ENCODE peak calls at places on chromosome 2, in five cellular contexts. One of them, this sample, is unnamed.

GRCh38 chr2:65067806-65068553 is 11.8 kb downstream of the CEP68 start:
- DNase-seq in HCT116: no peak
- DNase-seq in psoas muscle: no peak
- DNase-seq in substantia nigra: no peak
- DNase-seq in ovary: no peak
- DNase-seq in this sample: no peak

GRCh38 chr2:218028189-218028495 is 25.3 kb upstream of the TNS1 start:
- DNase-seq in HCT116: no peak
- DNase-seq in substantia nigra: no peak
- DNase-seq in psoas muscle: no peak
- DNase-seq in ovary: no peak
- DNase-seq in this sample: no peak

GRCh38 chr2:28956415-28956826 is 24.7 kb upstream of the TOGARAM2 start:
- DNase-seq in ovary: no peak
- DNase-seq in HCT116: peak; percentile 18
- DNase-seq in substantia nigra: no peak
- DNase-seq in psoas muscle: no peak
- DNase-seq in this sample: no peak

GRCh38 chr2:216633616-216634316 is 546 bp downstream of the IGFBP2 start:
- DNase-seq in ovary: peak; percentile 33
- DNase-seq in HCT116: no peak
- DNase-seq in substantia nigra: no peak
- DNase-seq in psoas muscle: peak; percentile 29
- DNase-seq in this sample: no peak

GRCh38 chr2:167939513-167940360 is 307.7 kb downstream of the STK39 start:
- DNase-seq in HCT116: no peak
- DNase-seq in ovary: no peak
- DNase-seq in substantia nigra: no peak
- DNase-seq in psoas muscle: no peak
- DNase-seq in this sample: no peak

GRCh38 chr2:28169492-28169891 is 223.2 kb upstream of the FOSL2 start:
- DNase-seq in HCT116: no peak
- DNase-seq in substantia nigra: no peak
- DNase-seq in ovary: no peak
- DNase-seq in psoas muscle: no peak
- DNase-seq in this sample: no peak

GRCh38 chr2:234494361-234495075 is 2.4 kb downstream of the ARL4C start:
- DNase-seq in ovary: no peak
- DNase-seq in substantia nigra: no peak
- DNase-seq in psoas muscle: no peak
- DNase-seq in HCT116: no peak
- DNase-seq in this sample: no peak

GRCh38 chr2:195124391-195125079 is 532.5 kb upstream of the SLC39A10 start:
- DNase-seq in ovary: no peak
- DNase-seq in psoas muscle: no peak
- DNase-seq in substantia nigra: no peak
- DNase-seq in HCT116: no peak
- DNase-seq in this sample: no peak

GRCh38 chr2:137964066-137964858 is at the start of gene HNMT:
- DNase-seq in psoas muscle: peak; percentile 19
- DNase-seq in substantia nigra: peak; percentile 8
- DNase-seq in HCT116: no peak
- DNase-seq in ovary: peak; percentile 37
- DNase-seq in this sample: no peak

GRCh38 chr2:240249423-240250149 is 109.1 kb upstream of the OTOS start:
- DNase-seq in psoas muscle: no peak
- DNase-seq in HCT116: no peak
- DNase-seq in ovary: peak; percentile 31
- DNase-seq in substantia nigra: no peak
- DNase-seq in this sample: no peak

GRCh38 chr2:44093970-44094369 is 74.7 kb upstream of the PPM1B start:
- DNase-seq in HCT116: no peak
- DNase-seq in substantia nigra: no peak
- DNase-seq in ovary: no peak
- DNase-seq in psoas muscle: no peak
- DNase-seq in this sample: no peak

GRCh38 chr2:51093016-51093415 is 61.1 kb upstream of the NRXN1 start:
- DNase-seq in substantia nigra: no peak
- DNase-seq in HCT116: no peak
- DNase-seq in psoas muscle: no peak
- DNase-seq in ovary: no peak
- DNase-seq in this sample: no peak

GRCh38 chr2:69517410-69517809 is 80.2 kb upstream of the NFU1 start:
- DNase-seq in ovary: no peak
- DNase-seq in psoas muscle: no peak
- DNase-seq in HCT116: no peak
- DNase-seq in substantia nigra: no peak
- DNase-seq in this sample: no peak

GRCh38 chr2:239589855-239590254 is 189.0 kb upstream of the HDAC4 start:
- DNase-seq in substantia nigra: no peak
- DNase-seq in ovary: no peak
- DNase-seq in psoas muscle: no peak
- DNase-seq in HCT116: no peak
- DNase-seq in this sample: no peak

GRCh38 chr2:120539937-120540718 is 194.2 kb downstream of the INHBB start:
- DNase-seq in HCT116: no peak
- DNase-seq in psoas muscle: peak; percentile 86
- DNase-seq in substantia nigra: no peak
- DNase-seq in ovary: no peak
- DNase-seq in this sample: peak; percentile 76

GRCh38 chr2:187390891-187391290 is 57.2 kb downstream of the CALCRL start:
- DNase-seq in ovary: no peak
- DNase-seq in psoas muscle: no peak
- DNase-seq in substantia nigra: no peak
- DNase-seq in HCT116: peak; percentile 15
- DNase-seq in this sample: peak; percentile 32

GRCh38 chr2:198127627-198128026 is 323.2 kb downstream of the PLCL1 start:
- DNase-seq in psoas muscle: peak; percentile 30
- DNase-seq in HCT116: peak; percentile 51
- DNase-seq in ovary: peak; percentile 24
- DNase-seq in substantia nigra: no peak
- DNase-seq in this sample: peak; percentile 38

GRCh38 chr2:17863539-17863938 is 14.9 kb upstream of the KCNS3 start:
- DNase-seq in HCT116: no peak
- DNase-seq in substantia nigra: no peak
- DNase-seq in psoas muscle: no peak
- DNase-seq in ovary: no peak
- DNase-seq in this sample: no peak

GRCh38 chr2:231308631-231309414 is 86.7 kb upstream of the B3GNT7 start:
- DNase-seq in HCT116: no peak
- DNase-seq in ovary: no peak
- DNase-seq in substantia nigra: no peak
- DNase-seq in psoas muscle: no peak
- DNase-seq in this sample: no peak
- H3K27ac ChIP-seq in HCT116: no peak overlapping the region
- H3K27ac ChIP-seq in ovary: no peak overlapping the region
- H3K27ac ChIP-seq in substantia nigra: no peak overlapping the region
- H3K27ac ChIP-seq in psoas muscle: no peak overlapping the region
- H3K27ac ChIP-seq in this sample: no peak overlapping the region

DNA sequence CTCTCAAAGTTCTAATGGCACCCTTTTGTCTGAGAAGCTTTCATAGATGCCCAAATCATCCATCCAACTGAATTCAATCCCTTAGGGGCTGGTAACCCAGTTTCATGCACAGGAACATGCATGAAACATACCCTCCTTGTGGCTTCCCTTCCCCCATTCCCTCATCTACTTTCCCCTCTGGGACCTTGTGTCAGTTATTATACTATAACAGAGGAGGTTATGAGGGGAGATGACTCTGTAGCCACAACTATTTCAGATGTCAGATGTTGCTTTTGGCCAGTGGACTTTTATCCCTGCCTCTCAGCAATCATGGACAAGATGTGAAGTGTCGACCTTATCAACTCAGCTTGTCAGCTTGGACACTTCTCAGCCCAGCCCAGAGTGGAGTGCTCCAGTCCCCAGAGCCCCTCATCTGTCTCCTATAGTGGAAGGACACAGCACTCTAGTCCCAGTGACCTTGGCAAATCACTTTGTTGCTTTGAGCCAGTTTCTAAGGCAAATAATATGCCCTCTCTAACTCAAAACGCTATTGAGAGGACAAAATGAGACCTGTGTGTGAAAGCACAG is 8.4 kb downstream of the DHRS9 start:
- DNase-seq in ovary: no peak
- DNase-seq in HCT116: no peak
- DNase-seq in substantia nigra: no peak
- DNase-seq in psoas muscle: no peak
- DNase-seq in this sample: no peak
- H3K27ac ChIP-seq in ovary: no peak overlapping the region
- H3K27ac ChIP-seq in HCT116: no peak overlapping the region
- H3K27ac ChIP-seq in substantia nigra: no peak overlapping the region
- H3K27ac ChIP-seq in psoas muscle: no peak overlapping the region
- H3K27ac ChIP-seq in this sample: no peak overlapping the region

GRCh38 chr2:190446750-190447516 is 38.8 kb downstream of the MFSD6 start:
- DNase-seq in psoas muscle: no peak
- DNase-seq in substantia nigra: no peak
- DNase-seq in HCT116: no peak
- DNase-seq in ovary: no peak
- DNase-seq in this sample: no peak
- H3K27ac ChIP-seq in psoas muscle: no peak overlapping the region
- H3K27ac ChIP-seq in substantia nigra: peak overlapping the region; percentile 44
- H3K27ac ChIP-seq in HCT116: no peak overlapping the region
- H3K27ac ChIP-seq in ovary: no peak overlapping the region
- H3K27ac ChIP-seq in this sample: no peak overlapping the region

DNA sequence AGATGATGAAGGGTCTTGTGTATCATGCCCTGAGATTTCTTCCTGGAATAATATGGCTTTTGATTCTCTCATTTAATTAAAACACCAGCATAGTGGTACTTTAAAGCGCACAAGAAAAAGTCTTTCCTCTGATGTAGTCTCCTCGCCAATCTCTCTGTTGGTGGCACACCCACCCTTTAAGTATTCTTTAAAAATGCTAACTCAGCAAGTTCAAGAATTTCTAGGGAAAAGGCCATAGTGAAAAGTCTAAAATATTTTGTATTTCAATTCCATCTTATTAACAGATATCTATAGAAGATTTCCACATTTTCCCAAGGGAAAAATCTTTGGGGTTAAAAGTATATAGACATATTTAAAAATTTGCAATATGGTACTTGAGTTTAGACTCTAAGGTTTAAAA is 34.7 kb downstream of the ACMSD start:
- DNase-seq in ovary: no peak
- DNase-seq in HCT116: no peak
- DNase-seq in psoas muscle: no peak
- DNase-seq in substantia nigra: no peak
- DNase-seq in this sample: no peak
- H3K27ac ChIP-seq in ovary: no peak overlapping the region
- H3K27ac ChIP-seq in HCT116: no peak overlapping the region
- H3K27ac ChIP-seq in psoas muscle: no peak overlapping the region
- H3K27ac ChIP-seq in substantia nigra: no peak overlapping the region
- H3K27ac ChIP-seq in this sample: no peak overlapping the region

DNA sequence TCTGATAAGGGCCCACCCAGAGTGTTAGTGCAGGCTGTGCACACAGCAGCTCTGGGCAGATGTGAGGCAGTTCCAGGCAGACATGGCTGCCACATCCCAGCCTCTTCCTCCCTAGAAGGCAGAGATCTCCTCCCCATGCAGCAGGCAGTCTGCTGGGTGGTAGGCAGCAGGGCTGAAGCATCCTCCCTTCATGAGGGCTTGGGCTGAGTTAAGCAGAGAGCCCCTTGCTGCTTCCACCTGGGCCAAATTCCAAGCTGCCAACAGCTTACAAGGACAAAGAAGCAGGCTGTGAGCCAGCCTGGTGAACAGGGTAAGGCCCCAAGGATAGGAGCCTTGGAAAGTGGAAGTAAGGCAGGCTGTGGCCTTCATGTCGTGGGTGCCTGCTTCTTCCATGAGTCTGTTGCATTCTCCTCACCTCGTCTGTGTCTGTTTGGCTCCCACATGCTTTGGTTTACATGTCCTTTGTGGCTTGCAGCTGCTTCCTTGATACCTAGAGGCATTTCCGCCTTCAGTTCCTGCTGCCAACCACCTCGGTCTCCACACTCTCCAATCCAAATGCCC is 7.8 kb downstream of the PSD4 start:
- DNase-seq in psoas muscle: no peak
- DNase-seq in ovary: no peak
- DNase-seq in HCT116: no peak
- DNase-seq in substantia nigra: no peak
- DNase-seq in this sample: no peak
- H3K27ac ChIP-seq in psoas muscle: no peak overlapping the region
- H3K27ac ChIP-seq in ovary: no peak overlapping the region
- H3K27ac ChIP-seq in HCT116: no peak overlapping the region
- H3K27ac ChIP-seq in substantia nigra: no peak overlapping the region
- H3K27ac ChIP-seq in this sample: no peak overlapping the region

DNA sequence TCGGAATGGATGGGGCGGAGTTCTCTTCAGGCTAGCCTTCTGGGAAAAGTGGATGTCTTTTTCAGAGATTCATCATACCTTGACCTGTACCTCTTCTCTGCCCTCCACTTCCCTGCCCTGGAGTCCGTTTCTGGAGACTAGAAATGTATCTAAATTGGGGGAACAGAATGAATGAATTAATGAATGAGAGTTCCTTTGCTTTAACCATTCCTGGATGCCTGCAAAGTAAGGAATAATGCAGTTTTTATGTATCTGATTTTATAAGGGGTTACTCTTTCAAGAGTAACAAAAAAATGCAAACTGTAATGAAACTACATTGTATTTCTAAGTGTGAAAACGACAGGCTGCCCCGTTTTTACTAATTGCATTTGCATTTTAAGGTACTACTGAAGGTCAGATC is 2.0 kb downstream of the SOWAHC start:
- DNase-seq in substantia nigra: no peak
- DNase-seq in psoas muscle: no peak
- DNase-seq in HCT116: no peak
- DNase-seq in ovary: no peak
- DNase-seq in this sample: no peak
- H3K27ac ChIP-seq in substantia nigra: no peak overlapping the region
- H3K27ac ChIP-seq in psoas muscle: no peak overlapping the region
- H3K27ac ChIP-seq in HCT116: no peak overlapping the region
- H3K27ac ChIP-seq in ovary: no peak overlapping the region
- H3K27ac ChIP-seq in this sample: no peak overlapping the region

DNA sequence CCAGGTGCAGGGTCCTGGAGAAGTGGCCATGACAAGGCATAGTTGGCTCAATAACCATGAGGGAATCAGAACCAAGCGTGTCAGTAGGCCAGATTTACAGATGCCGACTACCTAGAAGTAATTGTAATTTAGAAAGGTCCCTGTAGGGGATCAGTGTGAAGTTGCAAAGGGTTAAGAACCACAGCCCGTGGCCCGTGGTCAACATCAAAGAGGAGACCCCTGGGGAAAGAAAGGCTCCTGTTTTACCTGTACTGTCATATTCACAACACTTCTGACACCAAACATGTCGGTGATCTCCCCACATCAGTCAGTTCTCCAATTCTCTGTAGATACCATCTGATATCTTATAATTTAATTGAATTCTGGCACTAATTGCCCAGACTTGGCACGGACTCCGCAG is 31.0 kb downstream of the SP100 start:
- DNase-seq in substantia nigra: no peak
- DNase-seq in HCT116: no peak
- DNase-seq in psoas muscle: no peak
- DNase-seq in ovary: no peak
- DNase-seq in this sample: no peak
- H3K27ac ChIP-seq in substantia nigra: no peak overlapping the region
- H3K27ac ChIP-seq in HCT116: no peak overlapping the region
- H3K27ac ChIP-seq in psoas muscle: no peak overlapping the region
- H3K27ac ChIP-seq in ovary: no peak overlapping the region
- H3K27ac ChIP-seq in this sample: no peak overlapping the region